ENCODE peak calls at places on chromosomes 6 and 20, in seven cellular contexts. W is HCT116, S is K562, J is neural progenitor cell, E is fibroblast of lung, G is HepG2, L is DND-41. N is an unnamed sample. For H3K4me1, the result is how much of the 10 kb centered on the place peaks cover.

GRCh38 chr6:74366634-74367033 is 670.6 kb downstream of the CD109 start:
- DNase-seq in S (no peak), J (no peak), G (no peak), E (peak), W (peak), L (no peak), N (peak)

GRCh38 chr20:58486207-58486606 is 29.0 kb downstream of the APCDD1L start:
- DNase-seq in S (no peak), E (no peak), G (no peak), L (no peak), W (no peak), J (no peak), N (no peak)

GRCh38 chr20:58890073-58890453 is 37.5 kb downstream of the GNAS start:
- DNase-seq in E (no peak), J (no peak), S (no peak), L (peak), G (no peak), W (no peak), N (no peak)

GRCh38 chr6:392441-393390 is 1.2 kb downstream of the IRF4 start:
- DNase-seq in E (peak), W (no peak), L (no peak), J (peak), S (no peak), G (no peak), N (peak)

GRCh38 chr20:48456361-48457184 is 371.2 kb downstream of the PREX1 start:
- DNase-seq in G (no peak), L (no peak), W (no peak), E (no peak), S (no peak), J (peak), N (no peak)

GRCh38 chr6:146515212-146515611 is 28.4 kb upstream of the RAB32 start:
- DNase-seq in S (no peak), E (no peak), L (no peak), J (no peak), W (no peak), G (no peak), N (no peak)

GRCh38 chr6:53418288-53418687 is 69.5 kb upstream of the ELOVL5 start:
- DNase-seq in S (no peak), E (no peak), W (no peak), J (no peak), L (no peak), G (no peak), N (no peak)

GRCh38 chr20:56328861-56329260 is 29.9 kb upstream of the FAM210B start:
- DNase-seq in W (no peak), G (peak), L (peak), E (no peak), J (peak), S (no peak), N (peak)

GRCh38 chr20:9409981-9410380 is 104.4 kb upstream of the LAMP5 start:
- DNase-seq in J (no peak), G (no peak), W (no peak), S (no peak), E (peak), L (no peak), N (peak)

GRCh38 chr6:117555262-117555849 is 47.0 kb downstream of the GOPC start:
- DNase-seq in W (no peak), G (no peak), L (no peak), E (no peak), J (no peak), S (no peak), N (peak)

GRCh38 chr20:53238121-53238660 is 266.0 kb downstream of the TSHZ2 start:
- DNase-seq in S (no peak), E (peak), G (no peak), W (no peak), J (no peak), L (no peak), N (peak)

GRCh38 chr20:32731882-32732266 is 11.4 kb downstream of the COMMD7 start:
- DNase-seq in L (no peak), E (no peak), J (no peak), G (peak), S (no peak), W (no peak), N (peak)

GRCh38 chr6:66533921-66534404 is 826.9 kb upstream of the EYS start:
- DNase-seq in G (no peak), W (no peak), J (no peak), L (no peak), E (no peak), S (no peak), N (no peak)

GRCh38 chr20:10646886-10647420 is 26.8 kb downstream of the JAG1 start:
- DNase-seq in W (no peak), S (no peak), E (no peak), L (no peak), G (no peak), J (no peak), N (no peak)

GRCh38 chr20:2365666-2366065 is 15.0 kb upstream of the TGM6 start:
- DNase-seq in J (no peak), S (no peak), E (no peak), G (no peak), L (no peak), W (no peak), N (no peak)

GRCh38 chr20:46682063-46682821 is 7.0 kb downstream of the TP53RK start:
- DNase-seq in L (no peak), G (no peak), E (no peak), J (peak), W (no peak), S (no peak), N (no peak)

GRCh38 chr20:1813101-1813529 is 82.1 kb upstream of the SIRPA start:
- DNase-seq in E (peak), G (peak), L (no peak), J (no peak), S (no peak), W (no peak), N (peak)

GRCh38 chr6:130223508-130223907 is 757 bp upstream of the SAMD3 start:
- DNase-seq in G (no peak), J (no peak), S (no peak), E (no peak), W (no peak), L (no peak), N (no peak)

GRCh38 chr6:24574809-24575208 is 71.2 kb downstream of the KIAA0319 start:
- DNase-seq in S (no peak), E (no peak), J (no peak), G (no peak), W (no peak), L (no peak), N (no peak)

GRCh38 chr6:1870267-1870666 is 260.6 kb downstream of the FOXC1 start:
- DNase-seq in S (no peak), J (no peak), W (no peak), L (no peak), G (no peak), E (no peak), N (no peak)

GRCh38 chr6:79781916-79782315 is 150.8 kb downstream of the SH3BGRL2 start:
- DNase-seq in S (no peak), E (no peak), W (no peak), J (no peak), L (no peak), G (no peak), N (no peak)

GRCh38 chr6:125512621-125513020 is 210.9 kb upstream of the HDDC2 start:
- DNase-seq in W (peak), E (no peak), J (peak), S (no peak), G (peak), L (no peak), N (peak)

GRCh38 chr20:32702706-32703425 is 29.1 kb upstream of the C20orf203 start:
- DNase-seq in W (no peak), L (no peak), J (peak), G (no peak), S (peak), E (no peak), N (no peak)

GRCh38 chr6:112087916-112088315 is 525 bp downstream of the FAM229B start:
- DNase-seq in G (no peak), J (no peak), W (no peak), L (no peak), S (no peak), E (peak), N (peak)
- H3K27ac ChIP-seq in G (peak), J (no peak), W (no peak), L (peak), S (no peak), E (peak), N (peak)

DNA sequence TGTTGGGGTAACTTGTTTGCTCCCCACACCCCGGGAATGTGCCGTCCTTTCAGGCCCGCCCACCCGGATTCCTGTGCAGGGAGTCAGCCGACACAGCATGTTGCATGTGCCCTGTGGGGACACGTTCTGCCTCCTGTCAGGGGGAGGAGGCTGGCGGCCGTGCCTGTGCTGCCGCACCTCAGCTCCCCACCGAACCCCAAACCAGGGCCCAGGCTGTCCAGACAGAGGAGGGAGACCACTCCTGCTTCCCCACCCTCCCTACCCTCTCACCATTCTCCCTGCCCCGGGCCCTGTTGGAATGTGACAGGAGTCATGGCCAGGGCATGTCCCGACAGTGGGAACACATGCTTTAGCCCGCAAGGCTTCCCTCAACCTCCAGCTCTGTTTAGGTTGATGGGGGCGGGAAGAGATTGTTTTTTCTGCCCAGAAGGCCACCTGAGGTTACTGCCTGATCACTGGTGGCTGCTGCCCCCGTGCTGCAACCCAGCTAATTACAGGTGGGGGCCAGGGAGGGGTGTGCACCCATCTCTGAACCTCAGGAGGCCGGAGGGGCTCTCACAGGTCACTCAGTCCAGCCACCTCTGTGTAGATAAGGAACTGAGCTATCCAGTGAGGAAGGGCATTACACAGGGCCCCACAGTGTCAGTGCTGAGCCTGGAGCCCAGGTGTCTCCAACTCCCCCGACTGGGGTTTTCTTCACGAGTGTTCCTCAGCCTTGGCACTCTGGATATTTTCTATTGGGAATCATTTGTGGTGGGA is 13.6 kb downstream of the LRRC73 start:
- DNase-seq in L (no peak), J (peak), G (peak), E (peak), W (no peak), S (peak), N (peak)
- H3K4me1 ChIP-seq in L (under half), J (under half), G (under half), E (under half), W (under half), S (under half), N (half or more)

GRCh38 chr6:169561665-169562064 is 140.2 kb downstream of the WDR27 start:
- DNase-seq in W (no peak), J (no peak), E (no peak), G (no peak), L (no peak), S (no peak), N (no peak)

GRCh38 chr6:169556758-169557505 is 144.9 kb downstream of the WDR27 start:
- DNase-seq in J (no peak), W (no peak), L (no peak), E (no peak), G (no peak), S (no peak), N (no peak)

GRCh38 chr6:169559001-169559441 is 142.8 kb downstream of the WDR27 start:
- DNase-seq in J (no peak), L (no peak), S (no peak), W (no peak), E (peak), G (no peak), N (peak)

GRCh38 chr6:169556238-169556637 is 145.6 kb downstream of the WDR27 start:
- DNase-seq in W (no peak), J (no peak), L (no peak), S (no peak), G (no peak), E (peak), N (peak)

GRCh38 chr6:169557887-169558286 is 143.9 kb downstream of the WDR27 start:
- DNase-seq in E (no peak), G (no peak), S (no peak), J (no peak), L (no peak), W (no peak), N (no peak)
- H3K9ac ChIP-seq in E (no peak), G (no peak), S (no peak), J (no peak), L (no peak), W (no peak), N (no peak)

DNA sequence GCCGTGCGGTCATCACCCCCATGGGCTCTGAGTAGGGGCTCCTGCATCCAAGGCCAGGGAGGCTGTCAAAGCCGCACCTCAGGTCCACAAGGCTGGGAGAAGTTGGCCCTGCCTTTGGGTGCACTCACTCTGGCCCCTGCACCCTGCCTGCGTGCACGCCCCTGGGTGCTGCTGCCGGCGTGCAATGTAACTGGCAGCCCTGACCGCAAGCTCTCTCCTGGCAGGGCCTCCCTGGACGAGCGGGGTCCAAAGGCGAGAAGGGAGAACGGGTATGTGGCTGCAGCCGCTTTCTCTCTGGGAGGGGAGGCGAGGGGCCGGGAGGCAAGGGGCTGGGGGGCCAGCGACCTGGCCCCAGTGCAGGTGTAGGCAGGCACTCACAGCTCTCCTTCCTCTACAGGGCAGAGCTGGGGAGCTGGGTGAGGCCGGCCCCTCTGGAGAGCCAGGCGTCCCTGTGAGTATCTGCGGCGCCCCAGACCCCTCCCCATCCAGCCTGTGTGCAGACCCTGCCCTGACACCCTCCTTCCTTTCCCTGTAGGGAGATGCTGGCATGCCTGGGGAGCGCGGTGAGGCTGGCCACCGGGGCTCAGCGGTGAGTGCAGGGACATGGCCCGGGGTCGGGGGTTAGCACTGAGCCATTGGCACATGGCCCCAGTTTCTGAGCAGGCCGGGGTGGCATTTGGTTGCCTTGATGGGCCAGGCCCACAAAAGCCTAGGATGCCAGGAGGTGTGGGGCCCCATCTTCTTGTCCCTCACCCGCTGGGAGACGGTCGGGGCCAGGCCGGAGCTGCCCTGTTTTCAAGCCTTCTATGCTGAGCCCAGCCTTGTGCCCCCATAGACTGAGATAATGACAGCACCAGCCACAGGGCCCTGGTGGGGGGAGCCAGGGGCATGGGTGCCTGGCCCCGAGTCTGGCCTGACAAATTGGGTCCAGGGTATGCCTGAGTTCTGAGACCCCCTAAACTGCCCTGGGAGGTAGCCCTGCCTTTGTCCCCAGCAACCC is 12.7 kb downstream of the COL9A3 start:
- DNase-seq in G (no peak), E (no peak), J (no peak), S (no peak), L (no peak), W (no peak), N (no peak)
- H3K27ac ChIP-seq in G (no peak), E (no peak), J (no peak), S (no peak), L (no peak), W (no peak), N (no peak)

GRCh38 chr6:35057449-35058030 is 83.6 kb downstream of the TCP11 start:
- DNase-seq in E (no peak), L (no peak), W (no peak), S (no peak), G (no peak), J (no peak), N (no peak)

GRCh38 chr6:35054743-35055130 is 86.4 kb downstream of the TCP11 start:
- DNase-seq in E (no peak), L (no peak), G (no peak), W (no peak), J (no peak), S (no peak), N (no peak)

GRCh38 chr6:35054106-35054742 is 86.9 kb downstream of the TCP11 start:
- DNase-seq in S (no peak), W (no peak), J (no peak), L (no peak), G (no peak), E (peak), N (peak)

GRCh38 chr6:35056952-35057351 is 84.2 kb downstream of the TCP11 start:
- DNase-seq in L (no peak), E (no peak), W (no peak), S (no peak), J (no peak), G (no peak), N (no peak)

DNA sequence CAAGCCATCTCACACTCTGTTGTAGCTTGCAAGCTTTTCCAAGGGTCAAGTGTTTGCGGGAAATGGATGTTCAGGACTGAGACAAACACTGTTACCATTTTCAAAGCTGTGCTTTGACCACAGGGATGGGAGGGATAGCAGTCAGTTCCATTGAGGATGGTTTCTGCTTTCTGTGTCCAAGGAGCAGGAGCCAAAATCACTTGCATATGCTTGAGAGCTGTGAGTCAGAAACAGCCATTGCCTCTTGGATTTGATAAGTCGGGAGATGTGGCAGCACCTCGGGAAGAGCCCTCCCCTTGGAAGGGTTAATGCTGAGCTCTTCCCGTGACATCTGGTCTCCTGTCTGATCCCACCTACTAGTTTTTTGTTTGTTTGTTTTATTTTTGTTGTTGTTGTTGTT is 85.2 kb downstream of the TCP11 start:
- DNase-seq in S (no peak), L (no peak), J (no peak), W (no peak), E (peak), G (no peak), N (peak)
- H3K4me1 ChIP-seq in S (under half), L (under half), J (under half), W (under half), E (under half), G (under half), N (under half)

DNA sequence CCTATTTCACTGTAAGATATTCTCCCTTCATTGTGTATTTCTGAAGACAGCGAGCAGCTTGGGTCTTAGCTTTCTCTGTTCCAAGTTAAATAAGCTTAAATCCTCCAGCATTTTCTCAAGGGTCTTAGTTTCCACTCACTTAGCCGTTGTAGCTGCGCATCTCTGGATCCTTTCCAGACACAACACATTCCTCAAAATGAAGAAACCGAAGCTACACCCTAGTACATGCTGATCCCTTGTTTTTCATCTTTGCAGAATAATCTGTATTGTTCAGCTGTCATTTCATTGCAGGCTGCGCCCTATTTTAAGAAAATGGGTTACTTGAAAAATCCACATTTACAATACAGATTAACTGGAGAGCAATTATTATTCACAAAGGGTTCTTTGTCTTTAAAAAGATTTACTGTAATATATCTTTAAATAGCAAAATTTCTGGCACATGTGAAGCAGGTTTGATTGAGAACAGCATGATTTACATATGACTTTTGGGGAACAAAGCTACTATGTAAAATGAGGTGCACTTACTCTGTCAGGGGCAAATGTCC is 375.9 kb downstream of the QKI start:
- DNase-seq in W (no peak), L (no peak), E (peak), G (no peak), S (no peak), J (no peak), N (no peak)
- H3K9ac ChIP-seq in W (no peak), L (no peak), E (no peak), G (no peak), S (no peak), J (no peak), N (no peak)

DNA sequence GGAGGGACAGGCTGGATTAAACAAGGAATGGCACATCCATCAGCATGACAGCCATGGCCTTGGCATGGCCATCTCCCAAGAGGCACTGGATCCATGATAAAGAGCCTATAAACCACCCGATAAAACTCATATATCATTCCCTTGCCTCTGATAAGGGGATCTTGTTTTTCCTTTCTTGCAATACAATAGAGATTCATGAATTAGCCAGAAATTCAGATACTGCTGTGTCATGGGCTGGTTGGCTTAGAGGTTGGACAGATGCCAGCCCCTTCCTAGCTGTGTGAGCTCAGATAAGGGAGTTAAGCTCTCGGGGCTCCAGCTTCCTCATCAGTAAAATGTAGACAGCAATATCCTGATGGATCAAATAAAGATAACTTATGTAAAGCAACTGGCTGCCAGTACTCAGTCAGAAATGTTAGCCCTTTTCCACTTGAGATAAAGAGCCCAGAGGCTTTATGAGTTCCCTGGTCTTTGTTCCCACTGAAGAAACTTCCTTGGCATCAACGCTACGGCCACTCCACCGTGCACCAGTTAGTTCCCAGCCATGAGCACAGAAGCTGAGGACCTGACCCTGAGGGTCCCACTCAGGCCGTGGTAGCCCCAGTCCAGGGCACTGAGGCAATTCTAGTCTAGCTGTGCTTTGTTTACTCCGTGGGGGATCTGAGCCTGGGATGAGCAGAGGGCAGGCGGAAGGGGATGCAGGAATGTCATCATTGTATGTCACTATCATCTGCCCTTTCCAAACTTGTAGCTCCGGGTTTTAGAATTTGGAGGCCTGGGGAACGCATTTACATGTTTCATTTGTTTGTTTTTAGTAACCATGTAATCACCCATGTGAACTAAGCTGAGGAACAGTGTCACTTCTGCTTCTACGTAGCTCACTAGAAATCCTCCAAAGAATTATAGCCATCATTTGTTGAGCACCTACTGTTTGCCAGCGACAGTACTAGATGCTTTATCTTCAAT is 67.2 kb upstream of the TBC1D7 start:
- DNase-seq in G (peak), S (peak), L (no peak), E (peak), W (no peak), J (no peak), N (peak)
- H3K27ac ChIP-seq in G (no peak), S (peak), L (no peak), E (peak), W (no peak), J (no peak), N (no peak)

GRCh38 chr20:45044084-45044573 is 56.8 kb downstream of the KCNS1 start:
- DNase-seq in S (peak), J (peak), E (peak), W (peak), L (peak), G (peak), N (peak)
- H3K4me1 ChIP-seq in S (under half), J (under half), E (under half), W (under half), L (under half), G (under half), N (half or more)